ENCODE peak calls at places on chromosomes 3 and 15, in five cellular contexts. K is right cardiac atrium, P is mucosa of gallbladder, D is RPMI8226, Y is brain pericyte. C is an unnamed sample.

GRCh38 chr3:10780243-10780642 is 35.8 kb upstream of the SLC6A11 start:
- DNase-seq in K (no peak), P (no peak), D (no peak), Y (no peak), C (no peak)

GRCh38 chr3:122714269-122714668 is 33.6 kb downstream of the PARP14 start:
- DNase-seq in K (no peak), P (no peak), D (no peak), Y (no peak), C (no peak)

GRCh38 chr15:52076889-52077781 is 35.4 kb downstream of the BCL2L10 start:
- DNase-seq in K (no peak), P (no peak), D (no peak), Y (no peak), C (no peak)

GRCh38 chr3:46670891-46671427 is 22.5 kb downstream of the ALS2CL start:
- DNase-seq in K (no peak), P (no peak), D (no peak), Y (no peak), C (no peak)

GRCh38 chr15:69751147-69751546 is 298.5 kb downstream of the RPLP1 start:
- DNase-seq in K (no peak), P (no peak), D (no peak), Y (no peak), C (no peak)

GRCh38 chr3:4284865-4285264 is 18.3 kb upstream of the SETMAR start:
- DNase-seq in K (no peak), P (no peak), D (no peak), Y (no peak), C (no peak)

GRCh38 chr3:148794357-148794756 is 33.3 kb upstream of the CPB1 start:
- DNase-seq in K (no peak), P (no peak), D (no peak), Y (peak), C (no peak)

GRCh38 chr15:67047149-67047661 is 18.2 kb upstream of the SMAD3 start:
- DNase-seq in K (no peak), P (no peak), D (no peak), Y (no peak), C (no peak)

GRCh38 chr3:191329654-191330308 is 545 bp downstream of the UTS2B start:
- DNase-seq in K (peak), P (no peak), D (peak), Y (no peak), C (peak)